ENCODE peak calls at places on chromosomes 2 and 18, in eight cellular contexts. B is MM.1S; N is activated naive CD4-positive, alpha-beta T cell; J is NCI-H1436 treated with DMSO at 0.1 percent for 48 hours; E is iPS-NIHi11; X is gastrocnemius medialis; T is stimulated activated CD4-positive, alpha-beta T cell treated with anti-CD3 and anti-CD28 coated beads, Interleukin-4, amount 100 ng/mL, for 1 hour; C is COR-L47. S is an unnamed sample.
A peak's percentile ranks its signal among the peaks of the same experiment; 100 is the strongest.

GRCh38 chr2:101752708-101753107 is 55.2 kb downstream of the MAP4K4 start:
- DNase-seq in N (no peak), X (no peak), E (no peak), C (no peak), J (no peak), B (no peak), T (no peak), S (no peak)

GRCh38 chr2:58769494-58770239 is 528.5 kb upstream of the FANCL start:
- DNase-seq in E (no peak), J (no peak), N (no peak), C (no peak), T (no peak), B (no peak), X (no peak), S (no peak)

GRCh38 chr2:162018530-162018929 is 55.5 kb downstream of the DPP4 start:
- DNase-seq in X (no peak), T (no peak), E (no peak), J (no peak), B (no peak), N (no peak), C (no peak), S (no peak)

GRCh38 chr2:73212098-73212447 is 2.0 kb upstream of the SMYD5 start:
- DNase-seq in X (no peak), E (no peak), J (no peak), B (no peak), N (no peak), C (no peak), T (no peak), S (no peak)

GRCh38 chr2:8424997-8425900 is 256.6 kb upstream of the ID2 start:
- DNase-seq in B (no peak), C (no peak), E (no peak), X (no peak), N (no peak), J (no peak), T (no peak), S (peak; percentile 28)

GRCh38 chr18:30713299-30713698 is 329.2 kb downstream of the DSC3 start:
- DNase-seq in B (no peak), C (no peak), X (no peak), T (no peak), J (no peak), N (no peak), E (no peak), S (no peak)

GRCh38 chr2:104804148-104804890 is 49.6 kb upstream of the POU3F3 start:
- DNase-seq in T (no peak), X (no peak), C (no peak), J (no peak), B (no peak), E (no peak), N (no peak), S (peak; percentile 71)

GRCh38 chr2:241702155-241702404 is 241 bp downstream of the ING5 start:
- DNase-seq in J (no peak), X (no peak), B (no peak), T (peak; percentile 86), N (peak; percentile 82), C (no peak), E (peak; percentile 90), S (no peak)

GRCh38 chr2:127560201-127560928 is 24.9 kb downstream of the MYO7B start:
- DNase-seq in C (no peak), T (no peak), X (no peak), J (no peak), E (no peak), B (no peak), N (no peak), S (no peak)

GRCh38 chr2:109516445-109517117 is 97.2 kb downstream of the SEPTIN10 start:
- DNase-seq in T (no peak), J (no peak), N (no peak), X (no peak), C (no peak), E (peak; percentile 95), B (peak; percentile 64), S (peak; percentile 96)

GRCh38 chr2:37324536-37324785 is 172 bp downstream of the PRKD3 start:
- DNase-seq in C (no peak), T (peak; percentile 67), X (peak; percentile 79), E (no peak), B (peak; percentile 82), N (peak; percentile 41), J (no peak), S (no peak)

GRCh38 chr18:52670903-52671302 is 330.9 kb downstream of the DCC start:
- DNase-seq in T (no peak), N (no peak), J (no peak), B (peak; percentile 21), E (no peak), C (peak; percentile 59), X (no peak), S (no peak)

GRCh38 chr18:934518-935123 is 29.9 kb downstream of the ADCYAP1 start:
- DNase-seq in N (no peak), C (peak; percentile 21), E (no peak), B (no peak), J (no peak), T (no peak), X (no peak), S (no peak)

GRCh38 chr2:241412144-241412543 is 56.1 kb downstream of the FARP2 start:
- DNase-seq in J (no peak), N (no peak), X (no peak), C (no peak), E (no peak), B (no peak), T (no peak), S (no peak)

GRCh38 chr2:112137516-112138142 is 556 bp upstream of the FBLN7 start:
- DNase-seq in B (peak; percentile 23), T (peak; percentile 16), J (no peak), C (no peak), X (no peak), E (no peak), N (no peak), S (no peak)

GRCh38 chr2:200217320-200217719 is 89.2 kb upstream of the SPATS2L start:
- DNase-seq in C (no peak), B (peak; percentile 32), X (no peak), E (no peak), N (no peak), J (no peak), T (no peak), S (no peak)

GRCh38 chr2:168773719-168774521 is 28.5 kb upstream of the NOSTRIN start:
- DNase-seq in J (no peak), E (peak; percentile 65), X (peak; percentile 55), C (peak; percentile 80), T (no peak), N (no peak), B (peak; percentile 51), S (peak; percentile 86)

GRCh38 chr2:161844845-161845244 is 220.6 kb downstream of the SLC4A10 start:
- DNase-seq in T (no peak), C (peak; percentile 88), B (no peak), J (peak; percentile 94), N (no peak), X (no peak), E (no peak), S (no peak)

GRCh38 chr2:228869601-228870264 is 401.4 kb downstream of the PID1 start:
- DNase-seq in X (no peak), T (no peak), N (no peak), E (peak; percentile 26), J (no peak), C (no peak), B (no peak), S (no peak)

GRCh38 chr2:42566006-42566405 is 2.4 kb upstream of the MTA3 start:
- DNase-seq in N (no peak), B (no peak), J (no peak), X (no peak), E (no peak), C (no peak), T (no peak), S (no peak)

GRCh38 chr2:179268277-179268935 is 3.8 kb upstream of the SESTD1 start:
- DNase-seq in J (no peak), B (no peak), X (no peak), E (peak; percentile 12), C (no peak), N (no peak), T (no peak), S (no peak)

GRCh38 chr2:71747573-71747972 is 294.2 kb downstream of the DYSF start:
- DNase-seq in N (no peak), B (no peak), X (no peak), T (no peak), J (no peak), C (no peak), E (no peak), S (no peak)

GRCh38 chr18:24862225-24862893 is 401.9 kb downstream of the HRH4 start:
- DNase-seq in N (no peak), E (peak; percentile 39), B (no peak), T (no peak), X (no peak), C (no peak), J (no peak), S (no peak)

GRCh38 chr2:9756692-9757250 is 86.5 kb upstream of the TAF1B start:
- DNase-seq in C (no peak), E (no peak), X (peak; percentile 86), T (no peak), B (no peak), J (no peak), N (no peak), S (no peak)

S was measured in endodermal cell.